ENCODE peak calls at places on chromosome 5, in four cellular contexts. S, Q, T and L are unnamed samples.

GRCh38 chr5:83559141-83559785 is 87.7 kb downstream of the VCAN start:
- DNase-seq in Q (peak; percentile 17), S (no peak), T (no peak), L (no peak)

GRCh38 chr5:56561-57290 is 35.2 kb upstream of the PLEKHG4B start:
- DNase-seq in Q (no peak), S (peak; percentile 56), T (no peak), L (peak; percentile 72)

GRCh38 chr5:16378762-16379161 is 86.8 kb downstream of the ZNF622 start:
- DNase-seq in Q (no peak), T (no peak), S (no peak), L (no peak)

GRCh38 chr5:14665110-14665822 is 748 bp downstream of the OTULIN start:
- DNase-seq in S (peak; percentile 43), Q (peak; percentile 70), T (no peak), L (no peak)

GRCh38 chr5:180825768-180826525 is 23.3 kb upstream of the MGAT1 start:
- DNase-seq in T (no peak), S (no peak), Q (peak; percentile 86), L (no peak)

GRCh38 chr5:161382702-161383101 is 163.8 kb downstream of the GABRB2 start:
- DNase-seq in Q (no peak), S (no peak), T (no peak), L (no peak)

GRCh38 chr5:156532921-156533320 is 206.0 kb downstream of the SGCD start:
- DNase-seq in T (no peak), Q (no peak), S (no peak), L (no peak)

GRCh38 chr5:146751054-146751453 is 127.5 kb downstream of the PPP2R2B start:
- DNase-seq in Q (no peak), T (no peak), S (no peak), L (no peak)

GRCh38 chr5:64767959-64768357 is 533 bp downstream of the SREK1IP1 start:
- DNase-seq in T (no peak), Q (peak; percentile 3), S (peak; percentile 13), L (peak; percentile 16)

GRCh38 chr5:68565427-68565826 is 349.9 kb downstream of the PIK3R1 start:
- DNase-seq in T (peak; percentile 55), S (no peak), Q (no peak), L (no peak)

GRCh38 chr5:5335115-5335514 is 87.4 kb upstream of the ICE1 start:
- DNase-seq in S (no peak), T (no peak), Q (no peak), L (no peak)

GRCh38 chr5:5335708-5336211 is 86.7 kb upstream of the ICE1 start:
- DNase-seq in T (no peak), S (no peak), Q (peak; percentile 70), L (no peak)

GRCh38 chr5:5331838-5332237 is 90.6 kb upstream of the ICE1 start:
- DNase-seq in Q (no peak), T (no peak), S (no peak), L (no peak)

GRCh38 chr5:5330723-5331530 is 91.5 kb upstream of the ICE1 start:
- DNase-seq in Q (no peak), S (no peak), T (no peak), L (no peak)

DNA sequence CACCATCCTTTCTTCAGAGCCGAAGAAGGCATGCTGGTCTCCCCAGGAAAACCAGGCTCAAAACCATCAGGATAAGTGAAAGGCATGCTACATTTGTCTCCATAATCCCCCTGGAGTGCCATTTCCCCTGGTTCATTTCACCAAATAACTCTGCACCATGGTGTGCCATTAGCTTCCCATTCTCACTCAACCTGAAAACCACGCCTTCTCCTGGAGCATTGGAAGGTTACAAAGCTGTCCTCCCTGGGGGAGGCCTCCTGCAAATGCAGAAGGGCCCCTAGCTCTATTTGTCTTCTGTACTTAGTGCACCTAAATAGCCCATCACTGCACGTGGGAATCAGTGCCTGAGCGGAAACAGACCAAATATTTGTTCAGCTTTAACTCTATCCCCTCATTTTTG is 90.2 kb upstream of the ICE1 start:
- DNase-seq in T (no peak), S (no peak), Q (peak; percentile 24), L (no peak)
- TF ChIP-seq NR2C2 in T (no peak), S (no peak), Q (no peak), L (no peak)

DNA sequence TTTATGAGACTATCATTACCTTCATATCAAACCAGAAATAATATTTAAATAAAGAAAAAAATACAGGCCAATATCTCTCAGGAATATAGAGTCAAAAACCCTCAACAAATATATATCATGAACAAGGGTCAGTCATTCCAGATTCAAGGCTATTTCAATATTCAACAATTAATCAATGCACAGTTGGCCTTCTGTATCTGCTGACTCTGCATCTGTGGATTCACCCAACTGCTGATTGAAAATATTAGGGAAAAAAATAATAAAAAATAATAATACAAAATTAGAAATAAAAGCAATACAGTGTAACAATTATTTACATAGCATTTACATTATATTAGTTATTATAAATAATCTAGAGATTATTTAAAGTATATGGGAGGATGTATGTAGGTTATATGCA is 1114.0 kb downstream of the CDH12 start:
- DNase-seq in S (no peak), Q (no peak), T (no peak), L (no peak)
- TF ChIP-seq NR2C2 in S (no peak), Q (no peak), T (no peak), L (no peak)

GRCh38 chr5:1720396-1721110 is 79.1 kb downstream of the MRPL36 start:
- DNase-seq in Q (no peak), S (peak; percentile 2), T (no peak), L (no peak)
- TF ChIP-seq NR2C2 in Q (no peak), S (no peak), T (no peak), L (no peak)

GRCh38 chr5:76982450-76982849 is 29.6 kb downstream of the CRHBP start:
- DNase-seq in T (no peak), S (no peak), Q (no peak), L (no peak)
- TF ChIP-seq NR2C2 in T (no peak), S (no peak), Q (no peak), L (no peak)

GRCh38 chr5:130836729-130837660 is 328.1 kb downstream of the HINT1 start:
- DNase-seq in Q (no peak), S (no peak), T (peak; percentile 13), L (no peak)
- TF ChIP-seq NR2C2 in Q (no peak), S (no peak), T (no peak), L (no peak)

GRCh38 chr5:88708682-88709398 is 174.1 kb downstream of the MEF2C start:
- DNase-seq in S (no peak), Q (no peak), T (no peak), L (no peak)
- TF ChIP-seq NR2C2 in S (no peak), Q (no peak), T (no peak), L (no peak)

GRCh38 chr5:72656331-72656730 is 149.1 kb upstream of the ZNF366 start:
- DNase-seq in T (no peak), S (no peak), Q (no peak), L (no peak)
- TF ChIP-seq NR2C2 in T (no peak), S (no peak), Q (no peak), L (no peak)